ENCODE peak calls at places on chromosomes 1 and 21, in seven cellular contexts. Q, X, D, G, O, U and J are unnamed samples.

GRCh38 chr1:234768569-234769283 is 158.7 kb upstream of the IRF2BP2 start:
- DNase-seq in Q (no peak), X (no peak), D (no peak), G (no peak), O (peak; percentile 38), U (no peak), J (no peak)

GRCh38 chr1:8415526-8416278 is 97.8 kb downstream of the SLC45A1 start:
- DNase-seq in Q (no peak), X (no peak), D (no peak), G (no peak), O (no peak), U (no peak), J (no peak)

GRCh38 chr1:53543771-53544695 is 84.8 kb downstream of the DMRTB1 start:
- DNase-seq in Q (no peak), X (no peak), D (no peak), G (no peak), O (no peak), U (no peak), J (no peak)

GRCh38 chr21:21860888-21861287 is 862.7 kb downstream of the NCAM2 start:
- DNase-seq in Q (no peak), X (no peak), D (peak; percentile 35), G (no peak), O (no peak), U (peak; percentile 40), J (no peak)

GRCh38 chr21:34553199-34553952 is 41.4 kb upstream of the KCNE1 start:
- DNase-seq in Q (no peak), X (no peak), D (peak; percentile 90), G (peak; percentile 10), O (no peak), U (peak; percentile 82), J (no peak)

GRCh38 chr1:185551008-185551407 is 183.2 kb upstream of the HMCN1 start:
- DNase-seq in Q (no peak), X (no peak), D (no peak), G (no peak), O (no peak), U (no peak), J (no peak)

GRCh38 chr1:227174136-227174535 is 144.2 kb downstream of the CDC42BPA start:
- DNase-seq in Q (no peak), X (no peak), D (peak; percentile 64), G (no peak), O (no peak), U (peak; percentile 70), J (no peak)

GRCh38 chr1:224498574-224499170 is 64.1 kb upstream of the WDR26 start:
- DNase-seq in Q (peak; percentile 79), X (peak; percentile 96), D (peak; percentile 89), G (no peak), O (peak; percentile 29), U (peak; percentile 76), J (no peak)

GRCh38 chr1:31779687-31780086 is 15.5 kb upstream of the ADGRB2 start:
- DNase-seq in Q (no peak), X (no peak), D (no peak), G (no peak), O (no peak), U (no peak), J (no peak)

GRCh38 chr1:31782066-31782762 is 18.1 kb upstream of the ADGRB2 start:
- DNase-seq in Q (no peak), X (peak; percentile 72), D (no peak), G (no peak), O (peak; percentile 57), U (no peak), J (peak; percentile 19)

GRCh38 chr1:31780632-31781031 is 16.5 kb upstream of the ADGRB2 start:
- DNase-seq in Q (no peak), X (no peak), D (no peak), G (no peak), O (no peak), U (no peak), J (no peak)

GRCh38 chr1:31782766-31783410 is 18.7 kb upstream of the ADGRB2 start:
- DNase-seq in Q (no peak), X (peak; percentile 82), D (no peak), G (no peak), O (no peak), U (no peak), J (no peak)

GRCh38 chr1:31781138-31782065 is 17.3 kb upstream of the ADGRB2 start:
- DNase-seq in Q (no peak), X (no peak), D (peak; percentile 39), G (no peak), O (no peak), U (no peak), J (no peak)
- H2AFZ ChIP-seq in Q (no peak overlapping the region), X (no peak overlapping the region), D (peak overlapping the region; percentile 11), G (no peak overlapping the region), O (no peak overlapping the region), U (peak overlapping the region; percentile 17), J (no peak overlapping the region)

DNA sequence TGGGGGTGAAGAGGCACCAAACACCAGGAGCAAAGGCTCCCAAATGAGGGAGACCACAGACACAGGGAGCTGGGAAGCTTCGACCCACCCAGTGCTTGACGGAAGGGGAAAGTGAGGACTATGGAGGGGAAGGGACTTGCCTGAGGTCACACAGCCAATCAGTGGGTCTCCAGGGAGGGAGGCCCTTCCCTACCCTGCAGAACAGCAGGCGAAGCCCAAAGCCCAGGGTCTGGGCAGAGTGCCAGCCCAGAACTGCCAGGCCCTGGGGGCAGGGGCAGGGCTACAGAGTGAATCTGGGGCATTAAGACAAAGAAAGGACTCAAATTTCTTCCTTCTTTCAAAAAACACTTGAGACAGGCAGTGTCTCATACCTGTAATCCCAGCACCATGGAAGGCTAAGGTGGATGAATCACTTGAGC is 45.5 kb upstream of the ECE1 start:
- DNase-seq in Q (peak; percentile 97), X (no peak), D (no peak), G (no peak), O (peak; percentile 29), U (no peak), J (no peak)
- H3K4me1 ChIP-seq in Q (peaks cover 87% of the 10 kb centered on the region), X (peaks cover 30% of the 10 kb centered on the region), D (peaks cover 43% of the 10 kb centered on the region), G (peaks cover 71% of the 10 kb centered on the region), O (peaks cover 96% of the 10 kb centered on the region), U (peaks cover 62% of the 10 kb centered on the region), J (peaks cover 51% of the 10 kb centered on the region)

GRCh38 chr1:77386276-77386675 is 104.5 kb downstream of the AK5 start:
- DNase-seq in Q (no peak), X (no peak), D (no peak), G (no peak), O (no peak), U (peak; percentile 9), J (no peak)
- H3K4me3 ChIP-seq in Q (no peak overlapping the region), X (no peak overlapping the region), D (no peak overlapping the region), G (no peak overlapping the region), O (no peak overlapping the region), U (no peak overlapping the region), J (no peak overlapping the region)

DNA sequence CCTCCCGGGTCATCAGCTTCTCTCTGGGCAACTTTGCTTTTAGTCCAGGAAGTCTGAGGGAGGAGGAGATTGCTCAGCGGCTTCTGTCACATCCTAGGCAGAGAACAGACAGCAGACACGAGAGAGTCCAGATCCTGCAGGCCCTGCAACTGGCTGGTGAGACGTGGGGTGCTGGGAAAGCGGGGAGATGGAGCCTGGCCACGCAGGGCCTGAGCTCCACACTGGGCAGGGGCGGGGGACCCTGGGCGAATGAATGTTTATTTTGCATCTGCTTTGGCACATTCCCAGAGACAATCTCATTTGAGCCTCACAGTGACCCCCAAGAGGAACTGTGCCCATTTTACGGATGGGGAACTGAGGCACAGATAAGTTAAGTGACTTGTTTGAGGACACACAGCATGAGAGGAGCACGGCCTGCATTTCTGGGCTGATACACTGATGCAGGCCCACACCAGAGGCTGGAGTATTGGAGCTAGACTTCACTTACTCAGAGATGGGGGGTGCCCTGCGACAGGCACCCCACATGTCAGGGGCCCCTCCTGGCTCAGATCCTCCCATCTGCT is 9.6 kb downstream of the C1orf167 start:
- DNase-seq in Q (no peak), X (no peak), D (no peak), G (no peak), O (no peak), U (no peak), J (no peak)
- H2AFZ ChIP-seq in Q (no peak overlapping the region), X (no peak overlapping the region), D (no peak overlapping the region), G (no peak overlapping the region), O (no peak overlapping the region), U (peak overlapping the region; percentile 67), J (peak overlapping the region; percentile 70)

GRCh38 chr1:23885222-23885621 is 17.1 kb upstream of the FUCA1 start:
- DNase-seq in Q (no peak), X (no peak), D (no peak), G (no peak), O (no peak), U (no peak), J (no peak)

DNA sequence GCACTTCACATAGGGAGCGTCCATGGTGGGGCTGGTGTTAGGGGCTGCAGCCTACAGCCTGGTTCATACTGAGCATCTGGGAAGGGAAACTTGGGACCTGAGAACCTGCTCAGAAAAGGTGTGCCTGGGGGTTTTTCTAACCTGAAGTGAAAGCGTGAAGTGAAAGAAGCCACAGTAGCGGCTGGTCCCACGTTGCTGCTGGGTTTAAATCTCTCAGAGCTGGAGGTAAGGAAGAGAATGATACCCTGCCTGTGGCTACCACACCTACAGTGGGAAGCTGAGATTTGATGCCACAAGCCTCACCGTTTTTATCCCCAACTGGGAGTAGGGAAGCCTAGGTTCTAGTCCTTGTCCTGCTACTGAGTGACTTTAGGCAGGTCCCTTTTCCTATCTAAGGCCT is 21.0 kb upstream of the FUCA1 start:
- DNase-seq in Q (no peak), X (no peak), D (no peak), G (no peak), O (no peak), U (no peak), J (peak; percentile 54)
- H3K4me1 ChIP-seq in Q (no peaks in the 10 kb centered on the region), X (no peaks in the 10 kb centered on the region), D (no peaks in the 10 kb centered on the region), G (no peaks in the 10 kb centered on the region), O (no peaks in the 10 kb centered on the region), U (no peaks in the 10 kb centered on the region), J (peaks cover 37% of the 10 kb centered on the region)

DNA sequence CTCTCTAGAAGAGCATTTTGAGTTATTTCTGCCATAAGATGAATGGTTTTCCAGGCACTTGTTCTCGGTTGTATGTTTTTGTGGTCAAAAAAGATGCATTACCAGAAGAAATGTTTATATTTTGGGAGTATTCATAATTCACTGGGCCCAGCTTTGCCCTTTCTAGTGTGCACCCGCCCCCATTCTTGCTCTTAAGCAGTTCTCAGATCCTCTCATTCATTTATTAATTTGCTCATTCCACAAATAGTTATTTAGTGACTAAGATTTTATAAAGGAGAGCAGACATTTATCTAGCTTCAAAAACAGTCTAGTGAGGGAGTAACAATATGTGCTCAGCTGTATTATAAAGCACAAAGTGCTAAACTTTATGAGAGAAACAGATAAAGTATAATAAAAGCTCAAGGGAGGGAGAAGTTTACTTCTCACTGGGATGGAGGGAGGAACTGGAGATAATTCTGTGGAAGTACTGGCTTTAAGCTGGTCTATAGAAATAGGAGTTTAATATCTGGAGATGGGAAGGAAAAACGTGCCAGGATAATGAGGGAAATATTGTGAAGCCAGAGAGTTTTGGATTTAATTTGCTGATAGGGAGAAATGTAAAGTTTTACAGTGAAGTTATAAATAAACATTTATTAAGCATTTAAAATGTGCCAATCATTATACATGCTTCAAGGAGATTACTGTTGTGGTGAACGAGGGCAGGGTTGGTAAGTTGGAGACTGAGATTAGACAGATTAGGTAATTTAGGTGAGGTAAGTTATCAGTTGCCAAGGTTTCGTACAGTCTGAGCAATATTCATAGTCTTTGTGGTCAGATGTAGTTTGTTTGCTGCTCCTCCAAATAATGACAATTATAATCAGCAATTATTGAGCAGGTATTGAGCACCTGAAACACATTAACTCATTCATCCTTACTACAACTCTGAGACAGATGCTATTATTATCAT is 9.1 kb upstream of the MACF1 start:
- DNase-seq in Q (no peak), X (no peak), D (peak; percentile 82), G (no peak), O (no peak), U (peak; percentile 83), J (no peak)
- H3K4me3 ChIP-seq in Q (no peak overlapping the region), X (no peak overlapping the region), D (no peak overlapping the region), G (no peak overlapping the region), O (no peak overlapping the region), U (no peak overlapping the region), J (peak overlapping the region; percentile 60)